ENCODE peak calls at places on chromosomes 3 and 15, in five cellular contexts. A is HEK293T, M is GM12878, O is NT2/D1, L is HepG2. G is an unnamed sample.

GRCh38 chr3:99012051-99012450 is 110.6 kb upstream of the DCBLD2 start:
- DNase-seq in A (no peak), M (peak), O (no peak), L (no peak), G (no peak)

GRCh38 chr3:133476971-133477375 is 77.1 kb downstream of the BFSP2 start:
- DNase-seq in A (no peak), M (no peak), O (no peak), L (no peak), G (no peak)

GRCh38 chr3:45995370-45996192 is at the start of gene FYCO1:
- DNase-seq in A (peak), M (peak), O (peak), L (peak), G (peak)

GRCh38 chr3:187368251-187368733 is at the start of gene RTP4:
- DNase-seq in A (no peak), M (peak), O (no peak), L (peak), G (no peak)

GRCh38 chr3:5194801-5195509 is 7.4 kb downstream of the EDEM1 start:
- DNase-seq in A (no peak), M (no peak), O (no peak), L (peak), G (no peak)

GRCh38 chr3:28317438-28318022 is 31.0 kb upstream of the ZCWPW2 start:
- DNase-seq in A (peak), M (no peak), O (peak), L (peak), G (no peak)

GRCh38 chr3:46820852-46821251 is 42.4 kb downstream of the MYL3 start:
- DNase-seq in A (no peak), M (no peak), O (no peak), L (no peak), G (no peak)

GRCh38 chr15:31483924-31484368 is 157.3 kb downstream of the KLF13 start:
- DNase-seq in A (no peak), M (no peak), O (no peak), L (no peak), G (no peak)

GRCh38 chr3:173411288-173412064 is 13.9 kb downstream of the NLGN1 start:
- DNase-seq in A (peak), M (no peak), O (no peak), L (peak), G (no peak)

GRCh38 chr3:11910971-11911531 is 64.4 kb upstream of the TAMM41 start:
- DNase-seq in A (no peak), M (no peak), O (no peak), L (no peak), G (no peak)

GRCh38 chr3:129622933-129623332 is 16.5 kb upstream of the PLXND1 start:
- DNase-seq in A (no peak), M (no peak), O (no peak), L (no peak), G (no peak)

GRCh38 chr3:94158461-94158860 is 95.6 kb downstream of the NSUN3 start:
- DNase-seq in A (no peak), M (no peak), O (no peak), L (no peak), G (no peak)

GRCh38 chr3:62911531-62911930 is 36.3 kb upstream of the CADPS start:
- DNase-seq in A (no peak), M (no peak), O (no peak), L (no peak), G (no peak)

GRCh38 chr3:56389213-56389830 is 78.9 kb downstream of the ERC2 start:
- DNase-seq in A (no peak), M (no peak), O (no peak), L (no peak), G (no peak)

GRCh38 chr3:76873509-76874242 is 166.2 kb upstream of the ROBO2 start:
- DNase-seq in A (no peak), M (no peak), O (peak), L (peak), G (no peak)

GRCh38 chr3:171614318-171614967 is 154.2 kb upstream of the TNIK start:
- DNase-seq in A (peak), M (no peak), O (peak), L (peak), G (peak)

GRCh38 chr3:71064976-71065763 is 518.4 kb downstream of the FOXP1 start:
- DNase-seq in A (peak), M (no peak), O (no peak), L (peak), G (peak)

GRCh38 chr3:29601861-29602585 is 321.2 kb downstream of the RBMS3 start:
- DNase-seq in A (no peak), M (no peak), O (no peak), L (no peak), G (no peak)

GRCh38 chr3:52289338-52289746 is 1.7 kb downstream of the GLYCTK start:
- DNase-seq in A (no peak), M (no peak), O (no peak), L (no peak), G (no peak)

GRCh38 chr15:71444032-71444810 is 328.9 kb downstream of the THSD4 start:
- DNase-seq in A (no peak), M (no peak), O (no peak), L (no peak), G (no peak)

GRCh38 chr3:13005301-13005700 is 67.9 kb downstream of the IQSEC1 start:
- DNase-seq in A (no peak), M (no peak), O (no peak), L (no peak), G (no peak)

GRCh38 chr15:28098766-28099554 is at the start of gene OCA2:
- DNase-seq in A (peak), M (no peak), O (no peak), L (peak), G (peak)

GRCh38 chr15:89669309-89669865 is 9.8 kb downstream of the PLIN1 start:
- DNase-seq in A (no peak), M (no peak), O (no peak), L (no peak), G (no peak)

GRCh38 chr3:22361465-22361864 is 610.5 kb upstream of the ZNF385D start:
- DNase-seq in A (no peak), M (no peak), O (no peak), L (no peak), G (no peak)

GRCh38 chr15:77097317-77097721 is 26.4 kb upstream of the TSPAN3 start:
- DNase-seq in A (no peak), M (no peak), O (no peak), L (no peak), G (no peak)

GRCh38 chr3:138367326-138367850 is 19.0 kb downstream of the MRAS start:
- DNase-seq in A (no peak), M (no peak), O (no peak), L (no peak), G (no peak)

DNA sequence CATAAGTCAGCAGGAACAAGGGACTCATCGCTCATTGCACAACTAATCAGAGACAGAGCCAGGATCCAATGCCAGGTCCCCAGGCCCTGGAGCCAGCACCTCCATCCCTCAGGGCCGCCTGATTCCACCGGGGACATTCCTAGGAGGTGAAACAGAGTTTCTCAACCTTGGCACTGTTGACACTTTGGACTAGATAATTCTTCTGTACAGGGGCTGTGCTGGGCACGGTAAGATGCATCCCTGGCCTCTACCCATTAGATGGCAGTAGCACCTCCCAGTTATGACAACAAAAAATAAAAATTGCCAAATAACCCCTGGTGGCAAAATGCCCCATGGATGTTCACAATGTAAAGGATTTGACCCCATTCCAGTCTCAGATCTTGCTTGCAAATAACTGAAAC is 127.7 kb downstream of the MTHFS start:
- DNase-seq in A (no peak), M (no peak), O (no peak), L (peak), G (no peak)
- TF ChIP-seq SUZ12 in A (no peak), M (no peak), O (no peak), L (no peak), G (no peak)

GRCh38 chr3:159234306-159234705 is 432.5 kb downstream of the MFSD1 start:
- DNase-seq in A (no peak), M (no peak), O (no peak), L (no peak), G (no peak)

GRCh38 chr3:159232966-159233365 is 431.1 kb downstream of the MFSD1 start:
- DNase-seq in A (no peak), M (no peak), O (no peak), L (no peak), G (no peak)

GRCh38 chr3:159233734-159234133 is 431.9 kb downstream of the MFSD1 start:
- DNase-seq in A (no peak), M (no peak), O (no peak), L (no peak), G (no peak)

DNA sequence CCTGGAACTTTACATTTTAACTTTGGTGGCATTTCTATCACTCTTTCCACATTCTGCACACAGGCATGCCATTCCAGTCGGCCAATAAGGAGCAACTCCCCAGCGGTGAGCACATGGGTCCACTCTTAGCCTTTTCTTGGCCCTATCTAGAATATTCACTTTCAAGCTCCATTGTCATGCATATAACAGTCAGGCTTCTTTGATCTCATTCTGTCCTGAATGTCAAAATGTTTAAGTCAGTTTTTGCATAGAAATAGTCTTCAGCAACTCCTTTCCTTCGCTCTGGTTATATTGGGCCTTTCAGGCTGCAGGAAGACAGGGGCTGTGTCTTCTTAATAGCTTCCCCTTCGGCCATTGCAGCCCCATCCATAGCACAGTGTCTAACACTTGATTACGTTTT is 427.3 kb downstream of the MFSD1 start:
- DNase-seq in A (no peak), M (no peak), O (no peak), L (no peak), G (no peak)
- TF ChIP-seq SUZ12 in A (no peak), M (no peak), O (no peak), L (no peak), G (no peak)

GRCh38 chr3:115839246-115839645 is 215.9 kb downstream of the GAP43 start:
- DNase-seq in A (no peak), M (no peak), O (no peak), L (no peak), G (no peak)

GRCh38 chr3:115835946-115836345 is 212.6 kb downstream of the GAP43 start:
- DNase-seq in A (no peak), M (no peak), O (no peak), L (no peak), G (no peak)

GRCh38 chr3:115838786-115839185 is 215.5 kb downstream of the GAP43 start:
- DNase-seq in A (no peak), M (no peak), O (no peak), L (no peak), G (no peak)

GRCh38 chr3:115834068-115834467 is 210.8 kb downstream of the GAP43 start:
- DNase-seq in A (no peak), M (no peak), O (no peak), L (no peak), G (no peak)

DNA sequence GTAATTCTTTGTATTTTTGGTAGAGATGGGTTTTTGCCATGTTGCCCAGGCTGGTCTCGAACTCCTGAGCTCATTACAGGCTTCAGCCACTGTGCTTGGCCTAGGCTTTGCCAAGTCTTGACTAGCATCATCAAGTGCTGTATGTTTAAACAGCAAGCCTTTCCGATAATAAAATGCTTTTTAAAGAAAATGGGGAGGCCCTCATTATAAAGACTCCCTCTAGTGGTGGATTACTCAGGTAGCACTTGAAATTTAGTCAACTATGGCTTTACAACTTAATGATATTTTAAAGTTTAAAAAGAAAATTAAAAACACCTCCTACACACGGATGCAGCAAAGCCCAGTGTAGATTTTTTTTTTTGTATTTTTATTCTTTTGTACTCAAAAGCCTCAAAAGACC is 213.6 kb downstream of the GAP43 start:
- DNase-seq in A (peak), M (no peak), O (no peak), L (no peak), G (no peak)
- TF ChIP-seq SUZ12 in A (no peak), M (no peak), O (no peak), L (no peak), G (no peak)

DNA sequence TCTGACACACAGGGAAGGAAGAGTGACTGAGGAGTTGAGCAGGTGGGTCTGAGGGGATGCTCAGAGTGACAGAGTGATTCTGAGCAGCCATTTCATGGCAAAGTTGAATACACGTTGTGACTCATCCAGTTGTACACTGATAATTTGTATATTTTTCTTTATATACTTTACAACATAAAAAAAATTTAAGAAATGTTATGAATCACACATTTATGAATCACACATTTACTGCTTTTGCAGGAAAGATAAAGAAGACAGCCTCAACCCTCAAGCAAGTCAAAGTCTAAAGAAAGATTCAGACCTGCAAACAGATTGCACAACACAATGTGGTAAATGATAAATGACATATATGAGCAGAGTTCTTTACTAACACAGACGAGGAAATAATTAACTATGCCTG is 21.0 kb upstream of the CHMP2B start:
- DNase-seq in A (no peak), M (no peak), O (no peak), L (peak), G (no peak)
- TF ChIP-seq SUZ12 in A (no peak), M (no peak), O (no peak), L (no peak), G (no peak)

DNA sequence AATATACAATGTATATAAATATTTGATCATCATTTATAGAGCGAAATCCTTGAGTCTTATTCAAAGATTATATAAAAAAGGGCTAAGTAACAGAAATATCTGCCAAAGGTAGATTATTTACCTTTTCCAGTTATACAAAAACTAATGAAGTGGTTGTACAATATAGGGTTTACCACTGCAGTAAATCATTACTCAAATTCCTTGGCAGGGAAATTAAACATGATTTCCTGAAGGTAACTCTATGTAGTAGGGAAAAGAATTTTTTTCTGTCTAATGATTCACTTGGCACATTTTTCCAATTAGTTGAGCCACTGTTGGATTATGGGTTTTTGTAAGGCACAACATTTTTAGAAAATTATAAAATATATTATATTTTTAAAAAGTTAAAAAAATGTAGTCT is 129.6 kb downstream of the NR2F2 start:
- DNase-seq in A (no peak), M (no peak), O (no peak), L (no peak), G (no peak)
- TF ChIP-seq SUZ12 in A (no peak), M (no peak), O (no peak), L (no peak), G (no peak)

GRCh38 chr3:127385540-127385870 is 97.7 kb upstream of the PRR20G start:
- DNase-seq in A (no peak), M (no peak), O (no peak), L (no peak), G (no peak)
- TF ChIP-seq SUZ12 in A (no peak), M (no peak), O (no peak), L (no peak), G (no peak)

G was measured in H1.